ENCODE peak calls at places on chromosomes 11 and 22, in six cellular contexts. P is AG04450, N is endothelial cell of umbilical vein, G is upper lobe of right lung, K is A549, L is fibroblast of lung. W is an unnamed sample.

GRCh38 chr22:47203554-47203991 is 441.1 kb downstream of the TBC1D22A start:
- DNase-seq in P (no peak), N (no peak), G (no peak), K (no peak), L (no peak), W (no peak)

GRCh38 chr11:20226936-20227335 is 66.7 kb upstream of the DBX1 start:
- DNase-seq in P (no peak), N (no peak), G (no peak), K (no peak), L (peak), W (no peak)

GRCh38 chr11:50298182-50298988 is 265.7 kb downstream of the OR4C45 start:
- DNase-seq in P (no peak), N (no peak), G (no peak), K (no peak), L (no peak), W (no peak)

GRCh38 chr11:29328961-29329441 is 687.8 kb downstream of the KCNA4 start:
- DNase-seq in P (peak), N (peak), G (no peak), K (peak), L (peak), W (peak)

GRCh38 chr11:17391493-17392355 is 3.3 kb upstream of the KCNJ11 start:
- DNase-seq in P (no peak), N (no peak), G (no peak), K (no peak), L (no peak), W (no peak)

GRCh38 chr11:9858822-9859221 is 194.9 kb downstream of the SWAP70 start:
- DNase-seq in P (no peak), N (peak), G (no peak), K (peak), L (peak), W (peak)

GRCh38 chr11:131734871-131735270 is 364.5 kb downstream of the NTM start:
- DNase-seq in P (no peak), N (peak), G (no peak), K (no peak), L (no peak), W (no peak)

GRCh38 chr11:71947498-71947897 is 18.7 kb downstream of the RNF121 start:
- DNase-seq in P (no peak), N (no peak), G (no peak), K (peak), L (peak), W (no peak)

GRCh38 chr11:95508219-95508880 is 277.3 kb upstream of the SESN3 start:
- DNase-seq in P (no peak), N (no peak), G (no peak), K (no peak), L (no peak), W (no peak)

GRCh38 chr22:46084943-46085830 is 65.1 kb upstream of the PPARA start:
- DNase-seq in P (no peak), N (peak), G (peak), K (peak), L (no peak), W (no peak)

GRCh38 chr22:43441751-43442150 is 29.9 kb downstream of the MPPED1 start:
- DNase-seq in P (no peak), N (no peak), G (peak), K (no peak), L (no peak), W (no peak)

GRCh38 chr22:48492371-48493320 is 1335.0 kb downstream of the BRD1 start:
- DNase-seq in P (peak), N (peak), G (peak), K (peak), L (peak), W (peak)

GRCh38 chr11:111777094-111778046 is 11.2 kb upstream of the PPP2R1B start:
- DNase-seq in P (peak), N (peak), G (no peak), K (peak), L (peak), W (peak)

GRCh38 chr11:83156150-83156995 is 558 bp upstream of the PCF11 start:
- DNase-seq in P (peak), N (peak), G (peak), K (peak), L (peak), W (peak)

GRCh38 chr11:2260491-2261364 is 9.7 kb downstream of the ASCL2 start:
- DNase-seq in P (no peak), N (no peak), G (no peak), K (no peak), L (no peak), W (no peak)

GRCh38 chr22:42623301-42623751 is 8.6 kb upstream of the POLDIP3 start:
- DNase-seq in P (no peak), N (no peak), G (no peak), K (no peak), L (no peak), W (no peak)

GRCh38 chr11:12272821-12273617 is 104.4 kb upstream of the PARVA start:
- DNase-seq in P (no peak), N (no peak), G (no peak), K (no peak), L (no peak), W (no peak)

GRCh38 chr11:128535468-128536457 is 51.6 kb downstream of the ETS1 start:
- DNase-seq in P (no peak), N (no peak), G (no peak), K (no peak), L (no peak), W (no peak)

GRCh38 chr22:43566021-43566420 is 154.2 kb downstream of the MPPED1 start:
- DNase-seq in P (no peak), N (no peak), G (no peak), K (peak), L (no peak), W (no peak)

GRCh38 chr11:125063429-125064043 is 431 bp downstream of the SLC37A2 start:
- DNase-seq in P (no peak), N (no peak), G (no peak), K (no peak), L (no peak), W (peak)

GRCh38 chr11:112172362-112172994 is 2.8 kb upstream of the BCO2 start:
- DNase-seq in P (no peak), N (peak), G (no peak), K (no peak), L (peak), W (no peak)

GRCh38 chr11:63871962-63872832 is 33.3 kb downstream of the MARK2 start:
- DNase-seq in P (peak), N (peak), G (peak), K (peak), L (peak), W (peak)

GRCh38 chr11:29018631-29019030 is 910.4 kb downstream of the METTL15 start:
- DNase-seq in P (peak), N (peak), G (no peak), K (peak), L (peak), W (no peak)

GRCh38 chr11:44632466-44633123 is 67.1 kb downstream of the CD82 start:
- DNase-seq in P (no peak), N (peak), G (peak), K (peak), L (no peak), W (peak)

GRCh38 chr11:33722579-33723234 is 13.5 kb downstream of the CD59 start:
- DNase-seq in P (no peak), N (peak), G (no peak), K (peak), L (peak), W (peak)

GRCh38 chr11:67612751-67613150 is 6.0 kb downstream of the NDUFV1 start:
- DNase-seq in P (no peak), N (no peak), G (no peak), K (no peak), L (no peak), W (no peak)

GRCh38 chr11:85827768-85828639 is 17.1 kb upstream of the SYTL2 start:
- DNase-seq in P (peak), N (peak), G (no peak), K (peak), L (peak), W (peak)

GRCh38 chr11:65524747-65525658 is at the start of gene SCYL1:
- DNase-seq in P (no peak), N (peak), G (peak), K (peak), L (peak), W (peak)

GRCh38 chr22:31637938-31638618 is 23.9 kb downstream of the PISD start:
- DNase-seq in P (no peak), N (peak), G (no peak), K (no peak), L (no peak), W (no peak)

GRCh38 chr22:43100223-43100622 is 10.3 kb upstream of the BIK start:
- DNase-seq in P (no peak), N (no peak), G (no peak), K (no peak), L (no peak), W (no peak)

GRCh38 chr11:369336-370018 is at the start of gene B4GALNT4:
- DNase-seq in P (no peak), N (no peak), G (no peak), K (no peak), L (no peak), W (peak)

GRCh38 chr11:81237139-81237538 is 1496.5 kb downstream of the FAM181B start:
- DNase-seq in P (no peak), N (peak), G (no peak), K (peak), L (peak), W (peak)

GRCh38 chr22:37709445-37709765 is 12.6 kb downstream of the TRIOBP start:
- DNase-seq in P (no peak), N (no peak), G (no peak), K (no peak), L (no peak), W (no peak)

GRCh38 chr11:88886796-88887195 is 179.0 kb downstream of the GRM5 start:
- DNase-seq in P (peak), N (peak), G (no peak), K (peak), L (peak), W (peak)

GRCh38 chr11:272931-273198 is 5.3 kb upstream of the NLRP6 start:
- DNase-seq in P (no peak), N (no peak), G (no peak), K (no peak), L (no peak), W (no peak)

GRCh38 chr22:30591191-30591587 is 521 bp downstream of the PES1 start:
- DNase-seq in P (no peak), N (peak), G (no peak), K (no peak), L (peak), W (peak)

GRCh38 chr11:11336664-11337063 is 16.4 kb downstream of the CSNK2A3 start:
- DNase-seq in P (no peak), N (no peak), G (no peak), K (no peak), L (no peak), W (no peak)

GRCh38 chr11:102085864-102086551 is 24.2 kb upstream of the YAP1 start:
- DNase-seq in P (no peak), N (no peak), G (no peak), K (peak), L (peak), W (no peak)

GRCh38 chr11:2276280-2276998 is 6.1 kb upstream of the ASCL2 start:
- DNase-seq in P (no peak), N (no peak), G (peak), K (no peak), L (no peak), W (no peak)

GRCh38 chr11:126113012-126113411 is 50.3 kb upstream of the CDON start:
- DNase-seq in P (no peak), N (no peak), G (no peak), K (no peak), L (no peak), W (no peak)

GRCh38 chr11:126113963-126114362 is 51.3 kb upstream of the CDON start:
- DNase-seq in P (no peak), N (no peak), G (no peak), K (no peak), L (no peak), W (no peak)

GRCh38 chr11:126112547-126112946 is 49.9 kb upstream of the CDON start:
- DNase-seq in P (no peak), N (no peak), G (no peak), K (no peak), L (peak), W (peak)

GRCh38 chr11:126114486-126115252 is 52.0 kb upstream of the CDON start:
- DNase-seq in P (no peak), N (no peak), G (no peak), K (no peak), L (no peak), W (no peak)

DNA sequence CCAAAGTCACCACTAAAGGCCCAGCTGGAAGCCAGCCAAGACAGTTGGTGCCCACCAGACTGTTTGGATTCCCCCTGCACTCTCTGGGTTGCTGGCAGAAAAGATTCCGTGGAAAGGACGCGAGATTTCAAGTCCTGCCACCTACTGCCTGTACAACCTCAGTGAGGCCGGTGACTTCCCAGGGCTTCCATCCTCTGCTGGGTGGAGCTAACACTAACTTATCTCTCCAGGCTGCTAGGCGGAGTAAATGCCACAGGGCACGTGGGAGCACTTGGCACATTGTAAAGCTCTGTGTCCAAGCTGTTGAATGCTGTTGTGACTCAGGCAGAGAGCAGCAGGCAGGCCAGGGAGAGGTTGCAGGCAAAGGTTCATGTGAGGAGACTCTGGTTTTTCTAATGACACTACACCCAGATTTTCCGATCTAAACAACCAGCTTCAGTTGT is 50.9 kb upstream of the CDON start:
- DNase-seq in P (peak), N (peak), G (peak), K (peak), L (peak), W (peak)
- TF ChIP-seq CTCF in P (no peak), N (no peak), G (no peak), K (no peak), L (no peak), W (no peak)

GRCh38 chr11:117089685-117090084 is 8.5 kb downstream of the SIK3 start:
- DNase-seq in P (no peak), N (no peak), G (no peak), K (no peak), L (no peak), W (no peak)
- H3K27ac ChIP-seq in P (no peak), N (no peak), G (no peak), K (no peak), L (no peak), W (peak)

DNA sequence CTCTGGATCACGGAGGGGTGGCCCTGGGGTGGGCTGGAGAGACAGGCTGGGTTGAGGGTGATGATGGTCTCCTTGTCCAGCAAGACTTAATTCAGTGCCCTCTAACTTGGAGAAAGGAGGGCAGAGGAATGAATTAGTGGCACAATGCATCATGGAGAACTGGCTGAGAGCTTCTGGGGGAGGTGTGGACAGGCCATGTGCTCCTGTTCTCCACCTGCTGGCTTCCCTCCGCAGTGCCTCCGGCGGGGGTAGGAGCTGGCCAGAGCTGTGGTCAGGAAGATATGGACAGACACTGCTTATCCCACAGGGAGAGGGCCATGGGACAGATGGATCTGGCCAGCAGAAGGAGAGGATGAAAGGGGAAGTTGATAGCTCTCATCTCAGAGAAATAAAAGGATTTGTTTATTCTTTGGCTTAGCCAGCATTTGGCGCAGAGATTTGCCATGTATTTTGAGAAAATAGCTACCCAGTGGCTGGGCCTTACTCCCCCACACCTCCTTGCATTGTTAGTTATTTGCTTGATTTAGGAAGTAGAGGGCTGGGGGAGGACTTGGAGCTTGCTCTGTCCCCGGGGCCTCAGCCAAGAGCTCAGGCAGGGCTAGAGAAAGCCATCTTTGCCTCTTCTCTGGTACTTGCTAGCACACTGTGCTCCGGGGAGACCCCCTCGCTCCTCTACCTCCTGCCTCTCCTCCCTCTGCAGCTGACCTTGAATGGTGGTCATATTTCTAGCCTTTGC is 93.2 kb downstream of the SCN3B start:
- DNase-seq in P (no peak), N (no peak), G (no peak), K (no peak), L (no peak), W (peak)
- H3K4me3 ChIP-seq in P (peak), N (no peak), G (no peak), K (no peak), L (peak), W (no peak)

DNA sequence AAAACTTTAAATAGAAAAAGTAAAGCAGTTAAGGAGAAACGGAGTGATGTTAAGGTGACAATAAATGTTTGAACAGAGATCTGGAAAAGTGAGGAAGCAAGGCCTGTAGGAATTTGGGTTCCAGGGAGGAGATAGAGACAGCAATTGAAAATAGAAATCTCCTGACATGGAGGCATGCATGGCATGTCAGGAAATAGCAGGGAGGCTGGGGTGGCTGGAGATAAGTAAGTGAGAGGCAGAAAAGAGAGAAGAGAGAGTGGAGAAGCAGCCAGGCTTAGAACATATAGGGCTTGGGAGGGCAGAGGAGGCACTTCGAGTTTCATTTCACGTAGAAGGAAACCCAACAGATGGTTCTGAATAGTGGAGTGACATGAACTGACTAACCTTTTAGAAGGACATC is 185.5 kb downstream of the LRRC4C start:
- DNase-seq in P (no peak), N (no peak), G (no peak), K (no peak), L (no peak), W (no peak)
- TF ChIP-seq CTCF in P (no peak), N (no peak), G (no peak), K (no peak), L (no peak), W (no peak)

GRCh38 chr11:108645956-108646355 is 18.9 kb upstream of the DDX10 start:
- DNase-seq in P (no peak), N (no peak), G (no peak), K (no peak), L (no peak), W (no peak)

GRCh38 chr11:108643974-108644373 is 20.9 kb upstream of the DDX10 start:
- DNase-seq in P (no peak), N (no peak), G (no peak), K (no peak), L (no peak), W (no peak)

GRCh38 chr11:108647701-108648527 is 17.0 kb upstream of the DDX10 start:
- DNase-seq in P (peak), N (peak), G (peak), K (peak), L (peak), W (peak)

GRCh38 chr11:108647387-108647700 is 17.5 kb upstream of the DDX10 start:
- DNase-seq in P (no peak), N (no peak), G (no peak), K (no peak), L (no peak), W (no peak)

DNA sequence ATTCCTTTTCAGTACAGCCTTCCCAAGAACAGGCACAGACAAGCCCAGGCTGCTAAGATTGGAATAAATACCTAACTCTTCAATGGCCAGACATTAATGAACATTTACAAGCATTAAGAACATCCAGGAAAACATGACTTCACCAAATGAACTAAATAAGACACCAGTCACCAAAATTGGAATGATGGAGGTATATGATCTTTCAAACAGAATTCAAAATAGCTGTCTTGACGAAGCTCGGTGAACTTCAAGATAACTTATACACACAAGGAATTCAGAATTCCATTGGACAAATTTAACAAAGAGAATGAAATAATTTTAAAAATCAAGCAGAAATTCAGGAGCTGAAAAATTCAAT is 16.4 kb upstream of the DDX10 start:
- DNase-seq in P (no peak), N (no peak), G (no peak), K (no peak), L (no peak), W (no peak)
- H3K27ac ChIP-seq in P (no peak), N (no peak), G (no peak), K (no peak), L (no peak), W (no peak)

GRCh38 chr11:13962198-13962561 is 343 bp upstream of the SPON1 start:
- DNase-seq in P (no peak), N (no peak), G (no peak), K (no peak), L (no peak), W (no peak)
- H3K4me3 ChIP-seq in P (peak), N (no peak), G (peak), K (no peak), L (peak), W (peak)